ENCODE peak calls at places on chromosomes 6 and 20, in ten cellular contexts. One of them, this sample, is unnamed.

GRCh38 chr6:118333772-118334171 is 214.3 kb upstream of the PLN start:
- DNase-seq in RWPE2: no peak
- DNase-seq in GM13977: no peak
- DNase-seq in T follicular helper cell: no peak
- DNase-seq in GDM1: no peak
- DNase-seq in sigmoid colon: no peak
- DNase-seq in cerebellum: no peak
- DNase-seq in naive thymus-derived CD4-positive, alpha-beta T cell: no peak
- DNase-seq in prostate gland: no peak
- DNase-seq in bronchial epithelial cell: no peak
- DNase-seq in this sample: no peak

GRCh38 chr20:24828992-24829648 is 119.9 kb upstream of the CST7 start:
- DNase-seq in GM13977: no peak
- DNase-seq in GDM1: no peak
- DNase-seq in prostate gland: no peak
- DNase-seq in bronchial epithelial cell: no peak
- DNase-seq in T follicular helper cell: no peak
- DNase-seq in cerebellum: no peak
- DNase-seq in RWPE2: peak; percentile 24
- DNase-seq in naive thymus-derived CD4-positive, alpha-beta T cell: no peak
- DNase-seq in sigmoid colon: peak; percentile 34
- DNase-seq in this sample: no peak

GRCh38 chr6:165556116-165556843 is 106.8 kb downstream of the PDE10A start:
- DNase-seq in T follicular helper cell: no peak
- DNase-seq in prostate gland: peak; percentile 72
- DNase-seq in GM13977: no peak
- DNase-seq in bronchial epithelial cell: peak; percentile 91
- DNase-seq in RWPE2: no peak
- DNase-seq in naive thymus-derived CD4-positive, alpha-beta T cell: no peak
- DNase-seq in GDM1: no peak
- DNase-seq in cerebellum: no peak
- DNase-seq in sigmoid colon: no peak
- DNase-seq in this sample: no peak

GRCh38 chr6:148760568-148761531 is 14.0 kb downstream of the UST start:
- DNase-seq in RWPE2: no peak
- DNase-seq in prostate gland: peak; percentile 36
- DNase-seq in GM13977: peak; percentile 37
- DNase-seq in sigmoid colon: peak; percentile 93
- DNase-seq in naive thymus-derived CD4-positive, alpha-beta T cell: peak; percentile 31
- DNase-seq in cerebellum: no peak
- DNase-seq in GDM1: no peak
- DNase-seq in T follicular helper cell: peak; percentile 44
- DNase-seq in bronchial epithelial cell: peak; percentile 61
- DNase-seq in this sample: no peak

GRCh38 chr20:59600472-59600871 is 3.9 kb upstream of the PHACTR3 start:
- DNase-seq in GDM1: no peak
- DNase-seq in cerebellum: no peak
- DNase-seq in T follicular helper cell: no peak
- DNase-seq in naive thymus-derived CD4-positive, alpha-beta T cell: no peak
- DNase-seq in sigmoid colon: no peak
- DNase-seq in bronchial epithelial cell: no peak
- DNase-seq in GM13977: no peak
- DNase-seq in prostate gland: no peak
- DNase-seq in RWPE2: no peak
- DNase-seq in this sample: no peak

GRCh38 chr6:390914-391558 is 516 bp upstream of the IRF4 start:
- DNase-seq in sigmoid colon: no peak
- DNase-seq in prostate gland: no peak
- DNase-seq in GM13977: peak; percentile 78
- DNase-seq in RWPE2: no peak
- DNase-seq in bronchial epithelial cell: no peak
- DNase-seq in cerebellum: no peak
- DNase-seq in T follicular helper cell: no peak
- DNase-seq in naive thymus-derived CD4-positive, alpha-beta T cell: no peak
- DNase-seq in GDM1: no peak
- DNase-seq in this sample: peak; percentile 24

GRCh38 chr20:54340667-54341081 is 132.8 kb downstream of the PFDN4 start:
- DNase-seq in sigmoid colon: no peak
- DNase-seq in RWPE2: no peak
- DNase-seq in GM13977: no peak
- DNase-seq in T follicular helper cell: no peak
- DNase-seq in cerebellum: no peak
- DNase-seq in prostate gland: no peak
- DNase-seq in naive thymus-derived CD4-positive, alpha-beta T cell: no peak
- DNase-seq in bronchial epithelial cell: peak; percentile 43
- DNase-seq in GDM1: no peak
- DNase-seq in this sample: no peak

GRCh38 chr6:105594272-105594671 is 191.4 kb upstream of the PREP start:
- DNase-seq in bronchial epithelial cell: no peak
- DNase-seq in sigmoid colon: no peak
- DNase-seq in GDM1: no peak
- DNase-seq in cerebellum: peak; percentile 52
- DNase-seq in naive thymus-derived CD4-positive, alpha-beta T cell: no peak
- DNase-seq in GM13977: no peak
- DNase-seq in RWPE2: no peak
- DNase-seq in prostate gland: peak; percentile 13
- DNase-seq in T follicular helper cell: no peak
- DNase-seq in this sample: no peak

GRCh38 chr6:115137910-115138309 is 795.1 kb upstream of the HS3ST5 start:
- DNase-seq in bronchial epithelial cell: no peak
- DNase-seq in prostate gland: no peak
- DNase-seq in T follicular helper cell: no peak
- DNase-seq in sigmoid colon: no peak
- DNase-seq in RWPE2: no peak
- DNase-seq in cerebellum: no peak
- DNase-seq in naive thymus-derived CD4-positive, alpha-beta T cell: no peak
- DNase-seq in GDM1: no peak
- DNase-seq in GM13977: no peak
- DNase-seq in this sample: no peak

GRCh38 chr6:47160702-47161101 is 118.6 kb upstream of the ADGRF1 start:
- DNase-seq in T follicular helper cell: no peak
- DNase-seq in sigmoid colon: no peak
- DNase-seq in naive thymus-derived CD4-positive, alpha-beta T cell: no peak
- DNase-seq in GDM1: no peak
- DNase-seq in RWPE2: no peak
- DNase-seq in cerebellum: no peak
- DNase-seq in GM13977: no peak
- DNase-seq in prostate gland: no peak
- DNase-seq in bronchial epithelial cell: no peak
- DNase-seq in this sample: no peak

GRCh38 chr6:131756039-131756438 is 45.2 kb upstream of the CTAGE9 start:
- DNase-seq in prostate gland: no peak
- DNase-seq in sigmoid colon: no peak
- DNase-seq in RWPE2: no peak
- DNase-seq in cerebellum: no peak
- DNase-seq in naive thymus-derived CD4-positive, alpha-beta T cell: no peak
- DNase-seq in T follicular helper cell: no peak
- DNase-seq in GM13977: no peak
- DNase-seq in bronchial epithelial cell: no peak
- DNase-seq in GDM1: no peak
- DNase-seq in this sample: no peak

GRCh38 chr20:61639200-61639599 is 387.1 kb downstream of the CDH4 start:
- DNase-seq in GM13977: no peak
- DNase-seq in GDM1: no peak
- DNase-seq in bronchial epithelial cell: peak; percentile 20
- DNase-seq in prostate gland: no peak
- DNase-seq in cerebellum: no peak
- DNase-seq in naive thymus-derived CD4-positive, alpha-beta T cell: no peak
- DNase-seq in sigmoid colon: no peak
- DNase-seq in RWPE2: no peak
- DNase-seq in T follicular helper cell: no peak
- DNase-seq in this sample: no peak

GRCh38 chr20:18666803-18667460 is 79.1 kb downstream of the DTD1 start:
- DNase-seq in sigmoid colon: no peak
- DNase-seq in prostate gland: no peak
- DNase-seq in cerebellum: no peak
- DNase-seq in naive thymus-derived CD4-positive, alpha-beta T cell: no peak
- DNase-seq in bronchial epithelial cell: no peak
- DNase-seq in GDM1: no peak
- DNase-seq in GM13977: no peak
- DNase-seq in RWPE2: no peak
- DNase-seq in T follicular helper cell: no peak
- DNase-seq in this sample: no peak

GRCh38 chr6:147131728-147132127 is 72.5 kb upstream of the STXBP5 start:
- DNase-seq in cerebellum: no peak
- DNase-seq in sigmoid colon: no peak
- DNase-seq in naive thymus-derived CD4-positive, alpha-beta T cell: no peak
- DNase-seq in GM13977: no peak
- DNase-seq in GDM1: no peak
- DNase-seq in T follicular helper cell: no peak
- DNase-seq in prostate gland: no peak
- DNase-seq in bronchial epithelial cell: no peak
- DNase-seq in RWPE2: no peak
- DNase-seq in this sample: no peak

GRCh38 chr20:62352402-62353288 is 14.5 kb downstream of the LAMA5 start:
- DNase-seq in RWPE2: peak; percentile 92
- DNase-seq in bronchial epithelial cell: peak; percentile 55
- DNase-seq in naive thymus-derived CD4-positive, alpha-beta T cell: no peak
- DNase-seq in GM13977: no peak
- DNase-seq in prostate gland: peak; percentile 93
- DNase-seq in sigmoid colon: peak; percentile 96
- DNase-seq in cerebellum: peak; percentile 93
- DNase-seq in T follicular helper cell: no peak
- DNase-seq in GDM1: no peak
- DNase-seq in this sample: no peak

This sample was measured in KG1.